ENCODE peak calls at places on chromosomes 6 and 20, in nine cellular contexts. R, Q, J, W, P, X, S, L and I are unnamed samples.
A peak's percentile ranks its signal among the peaks of the same experiment; 100 is the strongest.

GRCh38 chr20:60010689-60011417 is 52.6 kb downstream of the CDH26 start:
- DNase-seq in J (no peak), W (no peak), P (no peak), L (no peak), Q (no peak), R (no peak), S (no peak), X (no peak), I (no peak)

GRCh38 chr6:105259912-105260889 is 80.4 kb upstream of the POPDC3 start:
- DNase-seq in L (no peak), J (no peak), Q (no peak), X (no peak), W (no peak), P (no peak), S (peak; percentile 51), R (no peak), I (no peak)

GRCh38 chr20:9460518-9460917 is 53.9 kb upstream of the LAMP5 start:
- DNase-seq in R (no peak), W (no peak), Q (no peak), S (no peak), L (peak; percentile 62), X (peak; percentile 23), J (peak; percentile 70), P (peak; percentile 59), I (no peak)

GRCh38 chr6:113017316-113017715 is 670.2 kb downstream of the RFPL4B start:
- DNase-seq in J (no peak), Q (no peak), P (no peak), X (no peak), S (no peak), L (no peak), W (no peak), R (no peak), I (no peak)

GRCh38 chr20:44785768-44786167 is 24.6 kb downstream of the RIMS4 start:
- DNase-seq in S (no peak), Q (no peak), P (peak; percentile 1), W (no peak), R (no peak), L (no peak), J (peak; percentile 44), X (no peak), I (no peak)

GRCh38 chr6:135880066-135880972 is 28.8 kb downstream of the PDE7B start:
- DNase-seq in Q (no peak), W (no peak), S (no peak), J (no peak), R (peak; percentile 77), X (no peak), L (no peak), P (peak; percentile 79), I (no peak)

GRCh38 chr20:5149892-5150225 is 23.1 kb downstream of the CDS2 start:
- DNase-seq in P (no peak), J (no peak), X (no peak), W (no peak), S (no peak), L (no peak), Q (no peak), R (no peak), I (no peak)

GRCh38 chr6:30556964-30557682 is at the start of gene PRR3:
- DNase-seq in L (peak; percentile 89), P (peak; percentile 84), X (peak; percentile 80), R (peak; percentile 90), J (peak; percentile 74), W (peak; percentile 36), S (peak; percentile 87), Q (peak; percentile 93), I (peak; percentile 87)

GRCh38 chr6:107668826-107669474 is 155.2 kb downstream of the SCML4 start:
- DNase-seq in X (no peak), R (peak; percentile 80), P (no peak), L (no peak), Q (peak; percentile 27), S (no peak), W (no peak), J (no peak), I (no peak)

GRCh38 chr6:170212051-170212756 is 78.7 kb downstream of the DLL1 start:
- DNase-seq in W (no peak), P (no peak), X (no peak), S (no peak), R (no peak), Q (peak; percentile 38), J (no peak), L (peak; percentile 32), I (no peak)

GRCh38 chr6:154460306-154461071 is 50.0 kb downstream of the CNKSR3 start:
- DNase-seq in Q (no peak), L (peak; percentile 52), P (peak; percentile 80), S (no peak), J (peak; percentile 54), R (no peak), W (no peak), X (no peak), I (no peak)

GRCh38 chr20:58630063-58630462 is 21.0 kb upstream of the STX16 start:
- DNase-seq in W (no peak), L (peak; percentile 82), Q (no peak), S (no peak), X (no peak), P (peak; percentile 77), R (no peak), J (peak; percentile 82), I (no peak)

GRCh38 chr6:125868996-125869395 is 78.2 kb downstream of the NCOA7 start:
- DNase-seq in L (no peak), W (no peak), S (peak; percentile 72), P (no peak), R (no peak), J (no peak), Q (peak; percentile 81), X (no peak), I (no peak)

GRCh38 chr6:55925292-55925691 is 49.9 kb upstream of the BMP5 start:
- DNase-seq in J (peak; percentile 97), R (no peak), P (peak; percentile 90), S (no peak), L (no peak), X (no peak), W (peak; percentile 53), Q (no peak), I (no peak)

DNA sequence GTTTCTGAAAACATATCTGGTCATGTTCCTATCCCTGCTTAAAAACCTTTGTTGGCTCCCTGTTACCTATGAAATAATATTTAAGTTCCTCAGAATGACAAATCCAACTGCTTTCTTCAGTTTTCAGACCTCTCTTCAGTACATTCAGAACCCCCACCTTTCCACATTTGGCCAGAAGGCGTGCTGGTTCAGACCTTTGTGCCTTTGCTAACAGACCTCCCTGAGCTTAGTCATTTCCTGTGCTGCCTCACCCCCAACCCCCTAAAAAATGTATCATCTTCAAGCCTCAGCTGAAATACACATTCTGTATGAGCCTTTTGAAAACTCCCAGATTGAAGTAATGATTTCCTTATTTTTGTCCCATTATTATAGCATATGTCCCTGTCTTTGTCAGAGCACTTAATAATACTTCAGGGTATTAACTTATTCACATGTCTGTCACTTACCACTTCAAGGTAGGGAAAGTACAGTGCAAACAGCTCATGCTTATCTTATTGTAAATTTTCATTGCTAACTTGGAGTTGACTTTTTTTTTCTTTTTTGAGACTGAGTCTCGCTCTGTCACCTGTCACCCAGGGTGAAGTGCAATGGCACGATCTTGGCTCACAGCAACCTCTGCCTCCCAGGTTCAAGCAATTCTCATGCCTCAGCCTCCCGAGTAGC is 19.7 kb downstream of the FAM217A start:
- DNase-seq in Q (no peak), X (peak; percentile 21), L (peak; percentile 82), R (no peak), P (peak; percentile 88), W (peak; percentile 56), S (no peak), J (peak; percentile 93), I (no peak)
- H3K4me3 ChIP-seq in Q (no peak overlapping the region), X (no peak overlapping the region), L (no peak overlapping the region), R (no peak overlapping the region), P (no peak overlapping the region), W (peak overlapping the region; percentile 67), S (no peak overlapping the region), J (no peak overlapping the region), I (no peak overlapping the region)

GRCh38 chr20:32472581-32473207 is 112.4 kb downstream of the NOL4L start:
- DNase-seq in J (no peak), X (no peak), R (no peak), Q (no peak), L (no peak), W (no peak), P (no peak), S (no peak), I (peak; percentile 64)

GRCh38 chr20:32473231-32474008 is 111.7 kb downstream of the NOL4L start:
- DNase-seq in Q (no peak), R (no peak), X (no peak), L (no peak), W (no peak), P (no peak), S (peak; percentile 32), J (no peak), I (peak; percentile 14)

GRCh38 chr20:32474967-32475819 is 109.9 kb downstream of the NOL4L start:
- DNase-seq in P (peak; percentile 96), S (peak; percentile 94), J (peak; percentile 65), X (peak; percentile 99), Q (peak; percentile 98), L (peak; percentile 97), W (peak; percentile 7), R (peak; percentile 25), I (peak; percentile 85)

GRCh38 chr20:32474009-32474716 is 111.0 kb downstream of the NOL4L start:
- DNase-seq in R (no peak), X (no peak), Q (no peak), L (no peak), W (no peak), P (no peak), J (no peak), S (peak; percentile 34), I (peak; percentile 62)

GRCh38 chr20:32474717-32474966 is 110.5 kb downstream of the NOL4L start:
- DNase-seq in W (no peak), X (no peak), S (peak; percentile 53), R (no peak), Q (no peak), P (no peak), L (no peak), J (no peak), I (no peak)
- H3K4me3 ChIP-seq in W (no peak overlapping the region), X (peak overlapping the region; percentile 26), S (peak overlapping the region; percentile 55), R (no peak overlapping the region), Q (peak overlapping the region; percentile 2), P (peak overlapping the region; percentile 51), L (peak overlapping the region; percentile 31), J (no peak overlapping the region), I (peak overlapping the region; percentile 31)

DNA sequence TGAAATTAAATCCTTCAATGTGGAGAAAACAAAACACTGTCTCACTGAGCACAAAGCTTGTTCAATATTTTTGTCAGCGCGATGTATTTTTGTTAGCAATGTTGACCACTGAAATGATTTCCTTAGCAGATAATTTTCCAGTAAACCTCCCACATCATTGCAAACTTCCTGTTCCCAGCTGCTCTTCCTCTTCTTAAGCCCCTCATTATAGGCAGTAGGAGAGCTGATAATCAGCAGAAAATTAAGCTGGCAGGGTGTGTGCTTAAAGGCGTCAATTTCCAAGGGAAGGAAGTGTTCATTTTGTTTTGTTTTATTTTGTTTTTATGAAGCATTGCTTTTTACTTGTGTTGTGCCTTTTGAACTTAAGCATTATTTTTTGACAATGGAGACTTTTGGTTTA is 29.1 kb upstream of the TMEM14A start:
- DNase-seq in W (no peak), R (no peak), S (no peak), X (no peak), L (no peak), P (no peak), Q (no peak), J (no peak), I (no peak)
- H3K4me3 ChIP-seq in W (no peak overlapping the region), R (no peak overlapping the region), S (no peak overlapping the region), X (no peak overlapping the region), L (no peak overlapping the region), P (no peak overlapping the region), Q (no peak overlapping the region), J (no peak overlapping the region), I (no peak overlapping the region)

DNA sequence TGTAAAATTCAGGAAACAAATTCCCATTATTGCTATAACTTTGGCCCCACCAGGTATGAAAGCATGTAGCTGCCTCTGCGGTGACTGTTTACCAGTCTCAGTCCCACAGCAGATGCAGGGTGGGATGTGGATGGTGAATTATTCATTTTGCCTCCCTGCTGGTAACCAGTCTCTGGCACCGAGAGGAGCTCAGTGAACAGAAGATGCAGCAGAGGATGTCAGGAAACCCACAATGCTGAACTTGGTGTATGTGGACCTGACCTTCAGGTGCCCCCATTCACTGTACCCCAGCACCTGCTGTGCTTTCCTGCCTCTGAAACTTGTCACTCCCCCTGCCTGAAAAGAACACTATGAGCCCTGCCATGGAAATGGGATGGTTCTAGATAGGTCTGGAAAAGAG is 8.9 kb upstream of the METTL24 start:
- DNase-seq in S (no peak), Q (no peak), R (no peak), J (no peak), L (no peak), W (no peak), X (no peak), P (no peak), I (no peak)
- H3K4me3 ChIP-seq in S (no peak overlapping the region), Q (no peak overlapping the region), R (no peak overlapping the region), J (no peak overlapping the region), L (no peak overlapping the region), W (no peak overlapping the region), X (no peak overlapping the region), P (no peak overlapping the region), I (no peak overlapping the region)